ENCODE peak calls at places on chromosomes 4 and X, in nine cellular contexts. Q, Z, N, A, K, R, W, H and V are unnamed samples.

GRCh38 chr4:101229116-101229515 is 118.2 kb downstream of the PPP3CA start:
- DNase-seq in Q (no peak), Z (no peak), N (no peak), A (peak), K (no peak), R (no peak), W (no peak), H (no peak), V (peak)

GRCh38 chr4:158025131-158025530 is 147.7 kb downstream of the GASK1B start:
- DNase-seq in Q (no peak), Z (no peak), N (no peak), A (peak), K (no peak), R (no peak), W (no peak), H (no peak), V (peak)

GRCh38 chrX:38578152-38578551 is 16.8 kb downstream of the TSPAN7 start:
- DNase-seq in Q (no peak), Z (no peak), N (no peak), A (no peak), K (no peak), R (no peak), W (no peak), H (no peak), V (no peak)

GRCh38 chr4:16212138-16212782 is 14.0 kb downstream of the TAPT1 start:
- DNase-seq in Q (no peak), Z (no peak), N (no peak), A (no peak), K (no peak), R (no peak), W (no peak), H (no peak), V (no peak)

GRCh38 chr4:126213996-126214395 is 899.2 kb downstream of the FAT4 start:
- DNase-seq in Q (no peak), Z (peak), N (no peak), A (no peak), K (no peak), R (no peak), W (no peak), H (no peak), V (no peak)

GRCh38 chrX:136130931-136131843 is 16.1 kb upstream of the FHL1 start:
- DNase-seq in Q (no peak), Z (peak), N (no peak), A (peak), K (no peak), R (no peak), W (no peak), H (no peak), V (peak)

GRCh38 chr4:88101165-88101564 is 57.3 kb downstream of the ABCG2 start:
- DNase-seq in Q (no peak), Z (no peak), N (no peak), A (no peak), K (no peak), R (no peak), W (no peak), H (no peak), V (no peak)

GRCh38 chr4:177339794-177340374 is 30.2 kb downstream of the NEIL3 start:
- DNase-seq in Q (no peak), Z (peak), N (no peak), A (peak), K (no peak), R (peak), W (no peak), H (no peak), V (peak)

GRCh38 chr4:40916218-40916555 is 166.4 kb downstream of the NSUN7 start:
- DNase-seq in Q (no peak), Z (no peak), N (no peak), A (peak), K (no peak), R (no peak), W (no peak), H (no peak), V (peak)

GRCh38 chr4:184680698-184681097 is 31.2 kb downstream of the PRIMPOL start:
- DNase-seq in Q (no peak), Z (no peak), N (no peak), A (no peak), K (no peak), R (no peak), W (no peak), H (no peak), V (no peak)

GRCh38 chr4:26858947-26859401 is 1.7 kb upstream of the STIM2 start:
- DNase-seq in Q (no peak), Z (no peak), N (no peak), A (no peak), K (no peak), R (no peak), W (no peak), H (no peak), V (no peak)

GRCh38 chr4:157075811-157076577 is at the start of gene GLRB:
- DNase-seq in Q (no peak), Z (no peak), N (peak), A (no peak), K (no peak), R (no peak), W (no peak), H (no peak), V (peak)

GRCh38 chr4:8391972-8392371 is 48.6 kb downstream of the ACOX3 start:
- DNase-seq in Q (no peak), Z (no peak), N (no peak), A (peak), K (no peak), R (no peak), W (no peak), H (no peak), V (peak)

GRCh38 chrX:40299502-40300118 is 201.9 kb upstream of the BCOR start:
- DNase-seq in Q (no peak), Z (no peak), N (no peak), A (no peak), K (no peak), R (no peak), W (no peak), H (no peak), V (no peak)

GRCh38 chr4:185839770-185840169 is 27.8 kb upstream of the SORBS2 start:
- DNase-seq in Q (no peak), Z (no peak), N (no peak), A (peak), K (no peak), R (no peak), W (no peak), H (no peak), V (no peak)

GRCh38 chr4:83701041-83701440 is 165.1 kb downstream of the GPAT3 start:
- DNase-seq in Q (no peak), Z (no peak), N (no peak), A (no peak), K (no peak), R (no peak), W (no peak), H (no peak), V (no peak)

GRCh38 chr4:89493367-89493766 is 185.8 kb upstream of the GPRIN3 start:
- DNase-seq in Q (no peak), Z (no peak), N (no peak), A (no peak), K (no peak), R (no peak), W (no peak), H (no peak), V (no peak)

GRCh38 chr4:118113220-118113619 is 78.9 kb downstream of the NDST3 start:
- DNase-seq in Q (no peak), Z (no peak), N (no peak), A (peak), K (no peak), R (no peak), W (no peak), H (no peak), V (peak)

GRCh38 chrX:152897216-152898144 is at the start of gene ZNF185:
- DNase-seq in Q (no peak), Z (peak), N (no peak), A (no peak), K (no peak), R (peak), W (peak), H (peak), V (no peak)